ENCODE peak calls at places on chromosomes 2 and 18, in seven cellular contexts. S is ovary, N is foreskin fibroblast, F is cardiac fibroblast, X is glutamatergic neuron, Y is spleen, R is heart right ventricle. H is an unnamed sample.

GRCh38 chr2:162118166-162119031 is 33.6 kb downstream of the GCG start:
- DNase-seq in S (no peak), N (peak), F (peak), X (no peak), Y (no peak), R (peak), H (no peak)

GRCh38 chr2:182240862-182241371 is 185.9 kb downstream of the PDE1A start:
- DNase-seq in S (no peak), N (no peak), F (peak), X (peak), Y (no peak), R (no peak), H (no peak)

GRCh38 chr2:215522237-215522636 is 86.4 kb upstream of the FN1 start:
- DNase-seq in S (no peak), N (no peak), F (no peak), X (no peak), Y (no peak), R (no peak), H (no peak)

GRCh38 chr2:16774980-16775963 is 109.6 kb upstream of the CYRIA start:
- DNase-seq in S (no peak), N (no peak), F (no peak), X (peak), Y (no peak), R (no peak), H (no peak)

GRCh38 chr18:55264108-55264507 is 304.8 kb upstream of the CCDC68 start:
- DNase-seq in S (no peak), N (no peak), F (peak), X (no peak), Y (no peak), R (no peak), H (no peak)

GRCh38 chr2:200810967-200811335 is 759 bp upstream of the BZW1 start:
- DNase-seq in S (no peak), N (no peak), F (no peak), X (no peak), Y (no peak), R (no peak), H (no peak)

GRCh38 chr2:231965118-231965517 is 3.6 kb downstream of the DIS3L2 start:
- DNase-seq in S (no peak), N (no peak), F (peak), X (no peak), Y (no peak), R (no peak), H (no peak)

GRCh38 chr2:143161982-143162837 is 33.0 kb downstream of the ARHGAP15 start:
- DNase-seq in S (peak), N (peak), F (peak), X (peak), Y (peak), R (peak), H (no peak)

GRCh38 chr18:33820517-33821368 is 242.7 kb downstream of the ASXL3 start:
- DNase-seq in S (no peak), N (no peak), F (no peak), X (peak), Y (no peak), R (no peak), H (no peak)

GRCh38 chr18:45457933-45458332 is 157.3 kb upstream of the SLC14A2 start:
- DNase-seq in S (no peak), N (no peak), F (no peak), X (no peak), Y (no peak), R (no peak), H (no peak)

GRCh38 chr18:54775686-54776085 is 52.6 kb upstream of the RAB27B start:
- DNase-seq in S (no peak), N (peak), F (peak), X (no peak), Y (no peak), R (no peak), H (no peak)

GRCh38 chr2:50732796-50733195 is 299.1 kb downstream of the NRXN1 start:
- DNase-seq in S (no peak), N (no peak), F (no peak), X (no peak), Y (no peak), R (no peak), H (no peak)

GRCh38 chr2:45889053-45889452 is 237.6 kb downstream of the PRKCE start:
- DNase-seq in S (no peak), N (no peak), F (peak), X (peak), Y (peak), R (peak), H (no peak)

GRCh38 chr2:174561283-174562275 is 36.0 kb downstream of the WIPF1 start:
- DNase-seq in S (peak), N (peak), F (peak), X (peak), Y (no peak), R (peak), H (no peak)

GRCh38 chr2:161134547-161135518 is 25.4 kb upstream of the TANK start:
- DNase-seq in S (peak), N (no peak), F (peak), X (no peak), Y (no peak), R (peak), H (no peak)

GRCh38 chr2:94759211-94759610 is 112.0 kb upstream of the TEKT4 start:
- DNase-seq in S (no peak), N (no peak), F (no peak), X (no peak), Y (no peak), R (no peak), H (no peak)

GRCh38 chr2:176852667-176853066 is 359.9 kb upstream of the HNRNPA3 start:
- DNase-seq in S (no peak), N (no peak), F (no peak), X (no peak), Y (no peak), R (no peak), H (no peak)

GRCh38 chr2:62175728-62176127 is 20.2 kb upstream of the B3GNT2 start:
- DNase-seq in S (no peak), N (no peak), F (no peak), X (no peak), Y (no peak), R (peak), H (no peak)

GRCh38 chr2:106800180-106800579 is 85.8 kb downstream of the ST6GAL2 start:
- DNase-seq in S (no peak), N (no peak), F (no peak), X (no peak), Y (no peak), R (no peak), H (no peak)

GRCh38 chr2:40169430-40169829 is 282.5 kb downstream of the SLC8A1 start:
- DNase-seq in S (no peak), N (peak), F (no peak), X (no peak), Y (no peak), R (no peak), H (no peak)

GRCh38 chr2:152555048-152555447 is 162.2 kb downstream of the PRPF40A start:
- DNase-seq in S (no peak), N (no peak), F (peak), X (no peak), Y (no peak), R (no peak), H (no peak)
- TF ChIP-seq CTCF in S (no peak), N (peak), F (peak), X (peak), Y (no peak), R (no peak), H (peak)

GRCh38 chr2:8679827-8680731 is 1.8 kb upstream of the ID2 start:
- DNase-seq in S (no peak), N (no peak), F (peak), X (no peak), Y (no peak), R (peak), H (no peak)

GRCh38 chr2:8680931-8681760 is 710 bp upstream of the ID2 start:
- DNase-seq in S (peak), N (peak), F (peak), X (peak), Y (peak), R (peak), H (no peak)

GRCh38 chr2:8682719-8683667 is 1.1 kb downstream of the ID2 start:
- DNase-seq in S (no peak), N (no peak), F (peak), X (no peak), Y (peak), R (no peak), H (no peak)

GRCh38 chr2:8684421-8684884 is 2.6 kb downstream of the ID2 start:
- DNase-seq in S (no peak), N (no peak), F (peak), X (no peak), Y (no peak), R (no peak), H (no peak)

GRCh38 chr2:8681786-8682692 is at the start of gene ID2:
- DNase-seq in S (peak), N (peak), F (peak), X (peak), Y (peak), R (peak), H (peak)
- TF ChIP-seq CTCF in S (peak), N (peak), F (peak), X (no peak), Y (no peak), R (no peak), H (peak)

DNA sequence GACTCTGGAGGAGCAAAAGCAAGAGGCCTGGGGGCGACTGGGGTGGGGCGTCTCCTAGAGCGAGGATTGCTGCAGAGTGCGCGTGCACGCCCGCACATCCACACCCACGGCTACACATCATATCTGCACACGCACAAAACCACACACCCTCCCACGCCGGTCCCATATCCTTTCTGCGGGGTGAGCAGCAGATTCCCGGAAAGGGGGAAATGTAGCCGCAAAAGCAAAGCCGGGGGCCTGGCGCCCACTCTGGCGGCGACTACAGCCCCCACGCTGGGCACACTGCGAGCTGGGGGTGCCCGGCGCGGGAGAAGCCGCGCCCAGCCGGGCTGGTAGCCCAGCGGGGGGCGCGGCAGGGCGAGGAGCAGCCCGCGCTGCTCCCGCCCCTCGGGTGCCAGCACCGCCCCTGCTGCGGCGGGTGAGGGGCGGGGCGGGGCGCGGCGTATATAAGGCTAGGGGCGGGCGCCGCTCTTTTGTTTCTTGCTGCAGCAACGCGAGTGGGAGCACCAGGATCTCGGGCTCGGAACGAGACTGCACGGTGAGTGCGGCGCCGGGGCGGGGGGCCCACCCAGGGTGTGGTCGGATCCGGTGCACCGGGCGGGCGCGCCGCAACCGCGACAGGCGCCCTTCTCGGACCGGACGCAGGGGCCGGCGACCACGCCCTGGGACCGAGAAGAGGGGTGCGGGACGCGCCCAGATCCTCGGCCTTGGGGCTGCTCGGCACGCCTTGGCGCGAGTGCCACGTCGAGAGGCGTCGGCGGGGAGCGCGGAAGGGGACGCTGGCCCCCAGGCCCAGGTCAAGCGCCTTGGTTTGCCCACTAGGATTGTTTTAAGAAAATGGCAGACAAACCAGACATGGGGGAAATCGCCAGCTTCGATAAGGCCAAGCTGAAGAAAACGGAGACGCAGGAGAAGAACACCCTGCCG is at the start of gene TMSB10:
- DNase-seq in S (peak), N (peak), F (peak), X (peak), Y (peak), R (peak), H (peak)
- TF ChIP-seq CTCF in S (no peak), N (no peak), F (no peak), X (no peak), Y (no peak), R (peak), H (peak)

DNA sequence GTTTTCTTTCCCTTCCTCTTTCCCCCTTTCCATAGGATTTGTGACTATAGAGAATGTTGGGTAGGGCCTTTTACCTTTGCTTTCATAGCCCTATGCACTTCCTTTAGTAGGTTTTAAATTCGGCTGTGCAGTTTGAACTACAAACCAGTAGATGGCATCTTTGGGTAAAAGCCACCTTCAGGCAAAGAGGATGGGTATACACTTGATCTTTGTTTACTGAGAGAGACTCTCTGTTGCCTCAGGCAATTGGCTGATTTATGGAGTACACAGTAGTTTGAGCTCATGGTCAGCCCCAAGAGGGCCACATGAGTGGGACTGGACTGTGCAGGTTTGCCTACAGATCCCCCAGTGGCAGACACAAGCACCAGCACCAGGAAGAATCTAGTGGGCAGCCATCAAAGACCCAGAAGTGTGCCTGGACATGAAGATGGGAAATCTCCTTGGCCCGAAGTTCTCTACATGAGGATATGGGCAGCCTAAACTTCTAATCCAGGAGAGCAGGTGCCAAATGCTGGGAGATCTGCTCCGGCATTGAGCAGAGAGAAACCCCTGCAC is 1304.3 kb upstream of the DDX18 start:
- DNase-seq in S (no peak), N (no peak), F (peak), X (no peak), Y (no peak), R (no peak), H (no peak)
- TF ChIP-seq CTCF in S (no peak), N (no peak), F (peak), X (peak), Y (no peak), R (no peak), H (peak)

DNA sequence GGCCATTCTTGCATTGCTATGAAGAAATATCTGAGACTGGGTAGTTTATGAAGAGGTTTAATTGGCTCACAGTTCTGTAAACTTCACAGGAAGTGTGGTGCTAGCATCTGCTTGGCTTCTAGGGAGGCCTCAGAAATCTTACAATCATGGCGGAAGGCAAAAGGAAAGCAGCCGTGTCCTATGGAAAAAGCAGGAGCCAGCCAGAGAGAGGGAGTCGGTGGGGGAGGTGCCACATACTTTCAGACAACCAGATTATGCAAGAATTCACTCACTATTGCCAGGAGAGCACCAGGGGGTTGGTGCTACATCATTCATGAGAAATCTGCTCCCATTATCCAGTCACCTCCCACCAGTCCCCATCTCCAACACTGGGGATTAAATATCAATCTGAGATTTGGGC is 64.1 kb downstream of the CPS1 start:
- DNase-seq in S (no peak), N (no peak), F (peak), X (no peak), Y (no peak), R (no peak), H (no peak)
- TF ChIP-seq CTCF in S (no peak), N (no peak), F (no peak), X (no peak), Y (no peak), R (no peak), H (no peak)

GRCh38 chr2:7355781-7356180 is 438.6 kb downstream of the RNF144A start:
- DNase-seq in S (no peak), N (no peak), F (no peak), X (no peak), Y (no peak), R (no peak), H (no peak)

GRCh38 chr2:7353571-7353970 is 436.4 kb downstream of the RNF144A start:
- DNase-seq in S (no peak), N (no peak), F (no peak), X (no peak), Y (no peak), R (no peak), H (no peak)

GRCh38 chr2:7358865-7359264 is 441.7 kb downstream of the RNF144A start:
- DNase-seq in S (no peak), N (no peak), F (no peak), X (no peak), Y (no peak), R (no peak), H (no peak)

GRCh38 chr2:7357993-7358392 is 440.8 kb downstream of the RNF144A start:
- DNase-seq in S (no peak), N (no peak), F (no peak), X (no peak), Y (no peak), R (no peak), H (no peak)

GRCh38 chr2:7356909-7357584 is 439.8 kb downstream of the RNF144A start:
- DNase-seq in S (no peak), N (no peak), F (no peak), X (no peak), Y (no peak), R (no peak), H (no peak)
- TF ChIP-seq CTCF in S (no peak), N (no peak), F (no peak), X (no peak), Y (no peak), R (no peak), H (no peak)

DNA sequence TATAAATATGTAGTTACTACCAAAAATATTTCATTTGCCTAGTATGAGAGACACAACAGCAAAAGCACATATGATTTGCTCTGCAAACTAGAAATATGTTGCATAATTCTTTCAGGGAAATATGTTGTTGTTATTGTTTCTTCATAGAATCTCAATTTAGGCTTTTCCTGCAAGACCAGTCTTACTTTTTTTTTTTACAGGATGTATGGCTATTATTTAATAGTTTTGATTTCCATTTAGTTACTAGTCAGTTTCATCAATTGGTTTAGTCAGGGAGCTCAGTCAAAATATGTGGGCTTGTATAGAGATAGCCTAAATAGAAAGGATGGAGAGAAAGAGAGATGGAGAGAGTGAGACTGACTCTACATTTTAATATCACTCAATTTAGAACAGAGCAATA is 6.1 kb downstream of the LRP1B start:
- DNase-seq in S (no peak), N (no peak), F (no peak), X (no peak), Y (no peak), R (no peak), H (no peak)
- TF ChIP-seq CTCF in S (no peak), N (no peak), F (no peak), X (no peak), Y (no peak), R (no peak), H (no peak)

GRCh38 chr2:134362152-134362653 is 108.3 kb downstream of the MGAT5 start:
- DNase-seq in S (no peak), N (no peak), F (no peak), X (no peak), Y (no peak), R (no peak), H (no peak)
- TF ChIP-seq CTCF in S (no peak), N (no peak), F (no peak), X (no peak), Y (no peak), R (no peak), H (no peak)

GRCh38 chr2:120769076-120769786 is 33.6 kb downstream of the GLI2 start:
- DNase-seq in S (peak), N (no peak), F (no peak), X (peak), Y (peak), R (no peak), H (peak)

GRCh38 chr2:120769787-120770120 is 34.1 kb downstream of the GLI2 start:
- DNase-seq in S (peak), N (no peak), F (no peak), X (peak), Y (peak), R (no peak), H (peak)

GRCh38 chr2:120766758-120767351 is 31.2 kb downstream of the GLI2 start:
- DNase-seq in S (peak), N (no peak), F (peak), X (peak), Y (peak), R (no peak), H (peak)

GRCh38 chr2:120767486-120768005 is 31.9 kb downstream of the GLI2 start:
- DNase-seq in S (peak), N (no peak), F (no peak), X (peak), Y (peak), R (no peak), H (peak)

DNA sequence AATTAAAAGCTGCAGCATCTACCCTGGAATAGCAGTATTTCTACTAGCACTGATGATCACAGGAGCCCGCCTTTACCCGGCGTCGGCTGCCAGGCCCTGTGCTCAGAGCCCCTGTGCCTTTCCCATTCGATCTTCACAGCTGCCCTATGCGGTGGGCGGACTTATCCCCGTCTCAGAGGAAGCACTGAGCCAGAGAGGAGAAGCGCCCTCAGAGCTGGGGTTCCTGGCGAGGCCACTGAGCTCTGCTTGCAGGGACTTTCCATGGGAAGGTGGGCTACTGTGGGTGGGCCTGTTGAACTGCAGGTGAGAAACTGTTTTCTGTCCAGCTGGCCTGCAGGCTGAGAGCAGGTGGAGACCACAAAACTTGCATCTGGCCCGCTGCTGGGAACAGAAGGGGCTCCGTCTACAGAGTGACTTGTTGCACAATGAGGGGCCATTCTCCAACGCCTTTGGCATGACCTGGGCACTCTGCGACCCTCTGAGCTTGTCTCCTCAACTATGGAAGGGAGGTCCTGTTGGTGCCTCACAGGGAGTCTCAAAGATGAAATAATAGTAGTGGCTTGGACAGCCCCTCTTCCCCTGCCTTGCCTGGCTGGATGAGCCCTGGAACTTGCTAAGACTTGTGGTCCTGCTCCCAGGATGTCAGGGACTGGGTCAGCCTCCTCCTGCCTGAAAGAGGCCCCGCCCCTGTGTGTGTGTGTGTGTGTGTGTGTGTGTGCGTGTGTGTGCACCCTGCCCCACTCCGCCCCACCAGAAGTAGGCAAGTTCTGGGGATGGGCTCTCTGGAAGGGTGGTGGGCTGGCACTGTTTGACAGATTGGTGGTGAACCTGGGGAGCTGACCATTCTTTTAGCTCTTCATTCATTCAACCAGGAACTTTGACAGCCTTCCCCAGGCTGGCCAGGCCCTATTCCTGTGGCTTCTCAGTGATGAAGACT is 32.7 kb downstream of the GLI2 start:
- DNase-seq in S (peak), N (no peak), F (no peak), X (peak), Y (peak), R (no peak), H (peak)
- TF ChIP-seq CTCF in S (no peak), N (no peak), F (no peak), X (no peak), Y (no peak), R (no peak), H (no peak)